ENCODE peak calls at places on chromosomes 12 and 14, in eight cellular contexts. N, V, B, J, P, Y, M and L are unnamed samples.

GRCh38 chr12:54306925-54307731 is 6.3 kb upstream of the NFE2 start:
- DNase-seq in N (peak; percentile 88), V (no peak), B (no peak), J (peak; percentile 19), P (peak; percentile 72), Y (peak; percentile 65), M (no peak), L (peak; percentile 97)

GRCh38 chr14:40911161-40911560 is 695.5 kb upstream of the LRFN5 start:
- DNase-seq in N (no peak), V (no peak), B (no peak), J (no peak), P (no peak), Y (no peak), M (no peak), L (no peak)

GRCh38 chr12:104109446-104110271 is 28.4 kb downstream of the NFYB start:
- DNase-seq in N (no peak), V (no peak), B (no peak), J (no peak), P (no peak), Y (no peak), M (no peak), L (no peak)

GRCh38 chr14:46885566-46885965 is 234.0 kb upstream of the RPL10L start:
- DNase-seq in N (no peak), V (no peak), B (no peak), J (no peak), P (no peak), Y (no peak), M (no peak), L (no peak)

GRCh38 chr12:110756611-110757010 is 13.9 kb upstream of the PPP1CC start:
- DNase-seq in N (no peak), V (no peak), B (no peak), J (no peak), P (no peak), Y (no peak), M (no peak), L (no peak)

GRCh38 chr14:50057331-50057730 is 59.0 kb downstream of the VCPKMT start:
- DNase-seq in N (no peak), V (no peak), B (no peak), J (no peak), P (no peak), Y (no peak), M (no peak), L (no peak)

GRCh38 chr14:59275668-59276067 is 87.2 kb downstream of the DAAM1 start:
- DNase-seq in N (no peak), V (peak; percentile 62), B (peak; percentile 76), J (no peak), P (no peak), Y (no peak), M (no peak), L (peak; percentile 90)

GRCh38 chr12:4228122-4228580 is 45.4 kb upstream of the CCND2 start:
- DNase-seq in N (no peak), V (no peak), B (no peak), J (peak; percentile 5), P (no peak), Y (peak; percentile 91), M (no peak), L (no peak)

GRCh38 chr14:41609704-41610183 is 3.1 kb downstream of the LRFN5 start:
- DNase-seq in N (peak; percentile 68), V (no peak), B (no peak), J (no peak), P (peak; percentile 45), Y (peak; percentile 89), M (no peak), L (no peak)

GRCh38 chr12:107891967-107892366 is 117.5 kb downstream of the ASCL4 start:
- DNase-seq in N (no peak), V (peak; percentile 26), B (no peak), J (no peak), P (no peak), Y (peak; percentile 77), M (peak; percentile 27), L (peak; percentile 7)
- TF ChIP-seq CTCF in N (no peak), V (peak; percentile 20), B (peak; percentile 47), J (no peak), P (no peak), Y (peak; percentile 75), M (peak; percentile 65), L (no peak)

DNA sequence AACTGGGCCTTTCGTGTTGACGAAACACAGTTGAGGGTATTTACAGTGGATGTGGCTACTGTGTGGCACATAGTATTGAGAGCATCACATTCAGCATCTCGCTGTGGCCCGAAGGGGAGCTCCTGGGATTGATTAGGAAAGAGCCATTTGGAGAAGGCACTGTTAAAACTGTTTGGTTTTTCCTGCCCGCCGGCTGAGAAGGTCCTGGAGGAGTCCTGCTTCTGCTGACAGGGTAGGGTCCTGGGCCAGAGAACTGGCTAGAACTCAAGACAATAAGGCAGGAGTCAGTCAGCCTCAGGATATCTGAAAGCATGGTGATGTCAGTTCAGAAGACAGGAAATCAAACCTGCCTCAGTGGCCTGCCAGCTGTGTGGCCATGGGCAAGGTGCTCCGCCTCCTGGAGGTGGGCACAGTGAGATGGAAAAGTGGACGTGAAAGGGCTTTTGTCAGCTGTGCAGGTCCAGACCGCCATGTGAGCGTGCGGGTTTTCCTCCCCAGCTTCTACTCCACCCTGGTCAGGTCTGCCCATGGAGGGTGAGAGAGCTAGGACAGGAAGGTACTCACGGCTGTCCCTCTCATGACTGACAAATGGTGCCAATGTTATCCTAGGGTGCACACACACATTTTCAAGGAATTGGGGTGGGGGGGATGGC is 92.3 kb downstream of the NTF3 start:
- DNase-seq in N (no peak), V (no peak), B (no peak), J (no peak), P (no peak), Y (no peak), M (no peak), L (no peak)
- TF ChIP-seq CTCF in N (no peak), V (no peak), B (no peak), J (no peak), P (no peak), Y (no peak), M (no peak), L (no peak)

DNA sequence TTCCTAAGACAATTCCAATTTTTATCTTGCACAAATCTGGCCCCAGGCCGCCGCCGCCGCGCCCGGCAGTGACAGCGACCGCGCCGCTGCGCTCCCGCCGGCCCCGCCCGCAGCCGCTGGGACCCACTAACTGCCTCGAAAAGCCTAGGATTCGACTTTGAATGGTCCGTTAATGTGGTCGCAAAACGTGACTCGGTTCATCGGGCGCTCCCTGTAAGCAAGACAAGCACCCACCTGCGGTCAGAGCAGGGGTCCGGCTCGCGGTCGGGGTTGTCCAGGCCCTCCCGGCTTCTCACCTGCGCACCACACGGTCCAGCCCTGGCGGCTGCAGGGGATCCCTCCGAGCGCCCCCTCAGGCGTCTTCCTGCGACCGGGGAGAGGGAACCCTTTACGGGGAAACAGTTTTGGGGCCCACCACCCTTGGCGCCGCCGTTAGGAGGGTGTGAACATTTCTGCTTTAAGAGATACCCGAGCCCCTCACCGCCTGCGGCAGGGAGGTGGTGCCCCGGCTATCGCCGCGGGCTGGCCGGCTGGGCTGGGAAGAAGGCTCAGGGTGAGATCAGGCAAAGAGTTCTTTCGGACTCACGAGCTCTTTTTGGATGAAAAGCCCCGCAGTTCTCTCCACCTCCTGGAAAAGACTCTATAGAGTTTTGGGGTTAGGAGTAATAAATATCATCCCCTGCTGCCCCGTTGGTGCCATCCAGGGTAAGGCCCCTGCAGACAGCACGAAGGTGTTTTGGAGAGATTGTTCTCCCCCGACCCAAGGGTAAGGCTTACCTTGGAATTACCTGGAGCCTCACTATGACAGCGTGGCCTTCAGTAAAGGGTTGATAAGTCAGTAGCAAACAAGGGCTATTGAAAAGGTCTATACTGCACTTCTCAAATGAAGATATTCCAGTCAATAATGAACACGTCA is 13.6 kb upstream of the FOXJ2 start:
- DNase-seq in N (no peak), V (no peak), B (no peak), J (no peak), P (peak; percentile 39), Y (peak; percentile 96), M (peak; percentile 85), L (no peak)
- TF ChIP-seq CTCF in N (no peak), V (no peak), B (no peak), J (no peak), P (no peak), Y (peak; percentile 31), M (peak; percentile 51), L (no peak)

DNA sequence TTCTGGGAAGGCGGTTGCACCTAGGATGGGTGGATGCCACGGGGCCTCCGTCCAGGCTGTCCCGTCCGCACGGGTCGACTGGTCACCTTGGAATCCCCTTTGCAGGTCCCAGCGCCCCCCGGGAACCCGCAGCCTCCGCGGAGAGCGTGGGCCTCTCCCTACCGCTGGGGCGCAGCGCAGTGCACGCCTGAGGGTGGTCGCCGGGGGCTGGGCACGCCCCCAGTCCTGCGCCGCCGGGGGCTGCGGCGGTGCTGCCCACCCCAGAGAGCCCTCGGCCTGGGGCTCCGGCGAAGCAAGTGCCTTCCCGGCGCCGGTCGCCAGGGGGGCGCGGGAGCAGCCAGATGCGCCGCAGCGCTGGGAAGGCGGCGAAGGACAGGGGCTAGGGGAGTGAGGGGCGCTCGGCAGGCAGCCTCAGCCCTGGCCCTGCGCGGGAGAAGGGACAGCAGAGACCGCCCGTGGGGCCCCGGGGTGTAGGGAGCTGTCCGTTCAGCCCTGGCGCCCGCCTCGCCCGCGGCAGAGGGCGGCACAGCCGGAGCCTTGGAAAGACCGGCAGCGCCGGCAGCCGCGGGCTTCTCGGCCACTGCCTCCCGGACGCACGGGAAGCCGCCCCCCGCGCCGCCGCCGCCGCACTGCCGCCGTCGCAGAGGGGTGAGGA is 527 bp downstream of the ZDHHC22 start:
- DNase-seq in N (no peak), V (peak; percentile 62), B (no peak), J (no peak), P (no peak), Y (peak; percentile 87), M (no peak), L (peak; percentile 29)
- TF ChIP-seq CTCF in N (no peak), V (peak; percentile 2), B (peak; percentile 25), J (no peak), P (peak; percentile 39), Y (peak; percentile 59), M (no peak), L (peak; percentile 7)

GRCh38 chr14:23931705-23932314 is 21.8 kb upstream of the DHRS4 start:
- DNase-seq in N (no peak), V (no peak), B (no peak), J (no peak), P (no peak), Y (no peak), M (no peak), L (no peak)
- TF ChIP-seq CTCF in N (no peak), V (no peak), B (no peak), J (no peak), P (no peak), Y (no peak), M (no peak), L (no peak)

GRCh38 chr12:10033783-10034381 is 3.4 kb downstream of the CLEC9A start:
- DNase-seq in N (no peak), V (peak; percentile 28), B (no peak), J (no peak), P (no peak), Y (peak; percentile 30), M (peak; percentile 9), L (peak; percentile 32)
- TF ChIP-seq CTCF in N (peak; percentile 70), V (no peak), B (peak; percentile 51), J (peak; percentile 31), P (peak; percentile 49), Y (no peak), M (peak; percentile 81), L (peak; percentile 45)